ENCODE peak calls at places on chromosomes 5 and 9, in five cellular contexts. One of them, this sample, is unnamed.

GRCh38 chr9:101465330-101465915 is 29.8 kb upstream of the ALDOB start:
- DNase-seq in HepG2: peak; percentile 69
- DNase-seq in sigmoid colon: no peak
- DNase-seq in IMR-90: peak; percentile 70
- DNase-seq in heart left ventricle: no peak
- DNase-seq in this sample: peak; percentile 79

GRCh38 chr5:36383942-36384341 is 82.2 kb upstream of the RANBP3L start:
- DNase-seq in HepG2: no peak
- DNase-seq in sigmoid colon: no peak
- DNase-seq in IMR-90: no peak
- DNase-seq in heart left ventricle: no peak
- DNase-seq in this sample: no peak

GRCh38 chr5:151592855-151593408 is 1.8 kb upstream of the FAT2 start:
- DNase-seq in HepG2: peak; percentile 66
- DNase-seq in sigmoid colon: no peak
- DNase-seq in IMR-90: no peak
- DNase-seq in heart left ventricle: no peak
- DNase-seq in this sample: no peak

GRCh38 chr5:135193213-135194125 is 159.4 kb upstream of the PITX1 start:
- DNase-seq in HepG2: no peak
- DNase-seq in sigmoid colon: peak; percentile 28
- DNase-seq in IMR-90: peak; percentile 89
- DNase-seq in heart left ventricle: no peak
- DNase-seq in this sample: peak; percentile 75

GRCh38 chr9:100473271-100474081 is 527 bp downstream of the TMEFF1 start:
- DNase-seq in HepG2: no peak
- DNase-seq in sigmoid colon: no peak
- DNase-seq in IMR-90: peak; percentile 29
- DNase-seq in heart left ventricle: peak; percentile 63
- DNase-seq in this sample: no peak

GRCh38 chr5:133941456-133942196 is 26.8 kb downstream of the C5orf15 start:
- DNase-seq in HepG2: no peak
- DNase-seq in sigmoid colon: no peak
- DNase-seq in IMR-90: no peak
- DNase-seq in heart left ventricle: no peak
- DNase-seq in this sample: no peak

GRCh38 chr5:51347704-51348103 is 35.5 kb upstream of the ISL1 start:
- DNase-seq in HepG2: peak; percentile 4
- DNase-seq in sigmoid colon: no peak
- DNase-seq in IMR-90: no peak
- DNase-seq in heart left ventricle: no peak
- DNase-seq in this sample: no peak

GRCh38 chr9:91750343-91750742 is 199.7 kb downstream of the ROR2 start:
- DNase-seq in HepG2: no peak
- DNase-seq in sigmoid colon: no peak
- DNase-seq in IMR-90: no peak
- DNase-seq in heart left ventricle: no peak
- DNase-seq in this sample: no peak

GRCh38 chr9:71760901-71761300 is 7.4 kb downstream of the CEMIP2 start:
- DNase-seq in HepG2: peak; percentile 32
- DNase-seq in sigmoid colon: no peak
- DNase-seq in IMR-90: no peak
- DNase-seq in heart left ventricle: no peak
- DNase-seq in this sample: no peak

GRCh38 chr5:1131191-1131621 is 19.3 kb upstream of the SLC12A7 start:
- DNase-seq in HepG2: no peak
- DNase-seq in sigmoid colon: no peak
- DNase-seq in IMR-90: no peak
- DNase-seq in heart left ventricle: no peak
- DNase-seq in this sample: no peak

GRCh38 chr5:57839025-57839424 is 356.4 kb upstream of the ACTBL2 start:
- DNase-seq in HepG2: no peak
- DNase-seq in sigmoid colon: no peak
- DNase-seq in IMR-90: no peak
- DNase-seq in heart left ventricle: no peak
- DNase-seq in this sample: no peak

GRCh38 chr5:143118222-143118621 is 285.3 kb downstream of the NR3C1 start:
- DNase-seq in HepG2: no peak
- DNase-seq in sigmoid colon: no peak
- DNase-seq in IMR-90: no peak
- DNase-seq in heart left ventricle: no peak
- DNase-seq in this sample: no peak

GRCh38 chr5:132677191-132677590 is 3.4 kb downstream of the IL4 start:
- DNase-seq in HepG2: peak; percentile 31
- DNase-seq in sigmoid colon: no peak
- DNase-seq in IMR-90: peak; percentile 91
- DNase-seq in heart left ventricle: no peak
- DNase-seq in this sample: no peak

GRCh38 chr9:18910435-18910834 is 122.6 kb downstream of the SAXO1 start:
- DNase-seq in HepG2: no peak
- DNase-seq in sigmoid colon: no peak
- DNase-seq in IMR-90: peak; percentile 52
- DNase-seq in heart left ventricle: no peak
- DNase-seq in this sample: no peak

GRCh38 chr9:132006657-132007370 is 72.9 kb downstream of the MED27 start:
- DNase-seq in HepG2: no peak
- DNase-seq in sigmoid colon: no peak
- DNase-seq in IMR-90: peak; percentile 72
- DNase-seq in heart left ventricle: no peak
- DNase-seq in this sample: no peak

GRCh38 chr9:19104528-19105282 is 2.0 kb upstream of the HAUS6 start:
- DNase-seq in HepG2: no peak
- DNase-seq in sigmoid colon: no peak
- DNase-seq in IMR-90: no peak
- DNase-seq in heart left ventricle: no peak
- DNase-seq in this sample: peak; percentile 14

GRCh38 chr9:4678679-4679267 is 596 bp upstream of the CDC37L1 start:
- DNase-seq in HepG2: peak; percentile 41
- DNase-seq in sigmoid colon: no peak
- DNase-seq in IMR-90: peak; percentile 19
- DNase-seq in heart left ventricle: no peak
- DNase-seq in this sample: no peak

GRCh38 chr5:35851282-35851681 is 5.4 kb upstream of the IL7R start:
- DNase-seq in HepG2: no peak
- DNase-seq in sigmoid colon: no peak
- DNase-seq in IMR-90: peak; percentile 35
- DNase-seq in heart left ventricle: no peak
- DNase-seq in this sample: no peak

GRCh38 chr9:128103589-128103962 is 24.0 kb downstream of the PTGES2 start:
- DNase-seq in HepG2: peak; percentile 41
- DNase-seq in sigmoid colon: no peak
- DNase-seq in IMR-90: no peak
- DNase-seq in heart left ventricle: peak; percentile 27
- DNase-seq in this sample: no peak
- TF ChIP-seq CTCF in HepG2: peak; percentile 65
- TF ChIP-seq CTCF in sigmoid colon: no peak
- TF ChIP-seq CTCF in IMR-90: peak; percentile 10
- TF ChIP-seq CTCF in heart left ventricle: no peak
- TF ChIP-seq CTCF in this sample: no peak

DNA sequence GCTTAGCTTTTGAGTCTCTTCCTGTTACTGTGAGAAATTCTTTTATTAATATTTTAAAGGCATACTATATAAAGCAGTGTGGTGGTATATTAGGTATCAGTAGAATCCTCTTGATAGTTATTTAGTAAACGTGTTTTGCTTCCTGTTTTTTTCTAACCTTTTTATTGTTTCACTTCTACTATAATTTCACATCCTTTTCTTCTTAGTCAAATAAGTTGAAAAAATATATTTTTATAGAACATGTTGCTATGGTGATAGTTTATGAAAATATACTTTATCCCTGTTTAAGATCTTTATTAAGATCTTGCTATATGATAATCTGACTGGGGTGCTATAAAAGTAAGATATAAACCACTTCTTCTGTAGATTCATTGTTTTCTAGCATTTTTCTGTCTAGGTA is 2.1 kb downstream of the POLK start:
- DNase-seq in HepG2: no peak
- DNase-seq in sigmoid colon: no peak
- DNase-seq in IMR-90: no peak
- DNase-seq in heart left ventricle: no peak
- DNase-seq in this sample: no peak
- H3K4me3 ChIP-seq in HepG2: no peak overlapping the region
- H3K4me3 ChIP-seq in sigmoid colon: no peak overlapping the region
- H3K4me3 ChIP-seq in IMR-90: no peak overlapping the region
- H3K4me3 ChIP-seq in heart left ventricle: no peak overlapping the region
- H3K4me3 ChIP-seq in this sample: no peak overlapping the region

GRCh38 chr5:9951861-9952260 is 297.8 kb downstream of the ATPSCKMT start:
- DNase-seq in HepG2: no peak
- DNase-seq in sigmoid colon: no peak
- DNase-seq in IMR-90: no peak
- DNase-seq in heart left ventricle: no peak
- DNase-seq in this sample: no peak
- TF ChIP-seq POLR2A in HepG2: no peak
- TF ChIP-seq POLR2A in sigmoid colon: no peak
- TF ChIP-seq POLR2A in IMR-90: no peak
- TF ChIP-seq POLR2A in heart left ventricle: no peak
- TF ChIP-seq POLR2A in this sample: no peak

GRCh38 chr9:136110082-136111061 is 8.3 kb downstream of the TMEM250 start:
- DNase-seq in HepG2: no peak
- DNase-seq in sigmoid colon: no peak
- DNase-seq in IMR-90: peak; percentile 15
- DNase-seq in heart left ventricle: no peak
- DNase-seq in this sample: no peak
- TF ChIP-seq CTCF in HepG2: peak; percentile 18
- TF ChIP-seq CTCF in sigmoid colon: no peak
- TF ChIP-seq CTCF in IMR-90: peak; percentile 28
- TF ChIP-seq CTCF in heart left ventricle: no peak
- TF ChIP-seq CTCF in this sample: no peak

GRCh38 chr9:126916909-126917308 is 2.3 kb downstream of the RALGPS1 start:
- DNase-seq in HepG2: peak; percentile 48
- DNase-seq in sigmoid colon: no peak
- DNase-seq in IMR-90: no peak
- DNase-seq in heart left ventricle: no peak
- DNase-seq in this sample: no peak
- H3K4me3 ChIP-seq in HepG2: no peak overlapping the region
- H3K4me3 ChIP-seq in sigmoid colon: no peak overlapping the region
- H3K4me3 ChIP-seq in IMR-90: no peak overlapping the region
- H3K4me3 ChIP-seq in heart left ventricle: no peak overlapping the region
- H3K4me3 ChIP-seq in this sample: no peak overlapping the region

DNA sequence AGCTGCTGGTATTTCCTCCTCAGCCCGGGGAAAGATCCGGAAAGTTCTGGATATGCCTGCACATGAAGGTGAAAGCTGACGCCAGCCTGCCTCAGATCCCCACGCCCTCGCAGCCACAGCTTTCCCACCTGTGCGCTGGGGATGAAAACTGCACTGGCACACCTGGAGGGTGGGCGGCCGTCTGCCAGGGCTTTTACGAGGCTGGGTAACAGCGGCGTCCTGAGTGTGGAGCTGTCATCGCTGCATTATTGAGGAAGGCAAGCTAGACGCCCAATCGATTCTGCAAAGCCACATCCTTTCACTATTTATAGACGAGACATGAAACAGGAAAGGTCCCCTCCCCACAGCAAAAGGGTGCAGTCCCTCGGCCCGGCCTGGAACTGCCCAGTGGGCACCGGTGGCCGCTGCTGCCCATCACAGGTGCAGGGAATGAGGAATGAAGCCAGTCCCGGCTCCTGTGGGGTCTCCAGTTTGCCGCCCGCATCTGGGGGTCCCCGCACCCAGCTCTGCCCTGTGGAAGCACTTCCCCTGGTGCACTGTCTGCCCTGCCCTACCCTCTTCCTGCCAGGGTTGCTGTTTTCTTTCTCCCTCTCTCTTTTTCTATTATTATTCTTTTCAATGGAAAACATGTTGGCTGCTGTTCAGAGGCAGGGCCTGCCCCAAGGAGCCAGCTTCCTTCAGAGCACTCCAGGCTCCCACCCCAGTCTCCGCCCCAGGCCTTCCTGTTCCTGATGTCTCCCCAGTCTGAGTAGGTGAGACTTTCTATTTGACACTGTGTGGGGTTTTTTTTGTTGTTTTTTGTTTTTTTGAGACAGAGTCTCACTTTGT is 7.0 kb downstream of the NOTCH1 start:
- DNase-seq in HepG2: no peak
- DNase-seq in sigmoid colon: no peak
- DNase-seq in IMR-90: no peak
- DNase-seq in heart left ventricle: peak; percentile 80
- DNase-seq in this sample: no peak
- TF ChIP-seq POLR2A in HepG2: no peak
- TF ChIP-seq POLR2A in sigmoid colon: no peak
- TF ChIP-seq POLR2A in IMR-90: no peak
- TF ChIP-seq POLR2A in heart left ventricle: no peak
- TF ChIP-seq POLR2A in this sample: no peak